ENCODE peak calls at places on chromosome 17, in ten cellular contexts. F, N, C, Y, I, O, G, W, K and Z are unnamed samples.

GRCh38 chr17:46989637-46990431 is 10.8 kb upstream of the RPRML start:
- DNase-seq in K (no peak), Y (no peak), N (no peak), C (no peak), G (no peak), O (no peak), F (no peak), I (no peak), W (no peak), Z (no peak)

GRCh38 chr17:46266656-46267544 is 28.0 kb upstream of the LRRC37A start:
- DNase-seq in K (peak), F (peak), O (peak), G (peak), I (peak), Y (peak), C (peak), N (peak), W (peak), Z (peak)

GRCh38 chr17:16398270-16399267 is 16.8 kb upstream of the TRPV2 start:
- DNase-seq in N (peak), C (peak), K (no peak), Y (no peak), F (peak), O (no peak), G (no peak), W (peak), I (peak), Z (no peak)

GRCh38 chr17:80346498-80347275 is 68.3 kb upstream of the ENDOV start:
- DNase-seq in G (no peak), K (no peak), F (no peak), W (peak), I (no peak), N (no peak), Y (no peak), C (no peak), O (no peak), Z (no peak)

GRCh38 chr17:50201226-50201854 is at the start of gene COL1A1:
- DNase-seq in G (no peak), O (peak), W (peak), K (no peak), I (peak), N (no peak), Y (no peak), F (peak), C (no peak), Z (peak)

GRCh38 chr17:70184770-70185169 is 15.4 kb downstream of the KCNJ2 start:
- DNase-seq in C (peak), O (no peak), G (no peak), I (no peak), K (no peak), W (no peak), Y (no peak), F (no peak), N (no peak), Z (no peak)

GRCh38 chr17:60231234-60231633 is 81.5 kb downstream of the CA4 start:
- DNase-seq in O (no peak), W (no peak), C (no peak), N (peak), G (no peak), I (no peak), F (peak), K (no peak), Y (no peak), Z (no peak)

GRCh38 chr17:66747561-66748275 is 87.2 kb upstream of the CACNG5 start:
- DNase-seq in C (no peak), G (no peak), O (no peak), K (no peak), I (no peak), Y (no peak), W (no peak), F (no peak), N (no peak), Z (peak)

GRCh38 chr17:29840884-29841283 is 89.1 kb downstream of the SSH2 start:
- DNase-seq in C (no peak), I (no peak), K (no peak), N (no peak), O (no peak), F (no peak), Y (no peak), G (no peak), W (no peak), Z (no peak)

GRCh38 chr17:60592750-60593149 is 7.2 kb upstream of the PPM1D start:
- DNase-seq in K (no peak), W (no peak), G (no peak), O (no peak), F (no peak), I (no peak), C (no peak), Y (no peak), N (no peak), Z (no peak)

GRCh38 chr17:38982858-38983746 is 15.9 kb upstream of the FBXO47 start:
- DNase-seq in O (peak), Y (peak), W (no peak), N (peak), I (peak), G (no peak), K (no peak), F (peak), C (peak), Z (no peak)

GRCh38 chr17:38719943-38720641 is 10.0 kb upstream of the CISD3 start:
- DNase-seq in Y (no peak), O (no peak), G (no peak), N (no peak), C (no peak), I (no peak), K (no peak), F (peak), W (no peak), Z (no peak)

GRCh38 chr17:43211123-43211479 is 574 bp upstream of the TMEM106A start:
- DNase-seq in O (no peak), G (no peak), Y (no peak), C (no peak), W (no peak), I (no peak), N (no peak), F (no peak), K (no peak), Z (no peak)

GRCh38 chr17:81234940-81235821 is 3.7 kb downstream of the TEPSIN start:
- DNase-seq in W (no peak), O (no peak), K (no peak), F (no peak), C (no peak), Y (no peak), I (no peak), N (no peak), G (no peak), Z (no peak)

GRCh38 chr17:18257747-18258355 is 687 bp downstream of the FLII start:
- DNase-seq in W (peak), I (peak), O (peak), N (peak), Y (peak), G (peak), C (peak), K (peak), F (peak), Z (peak)

GRCh38 chr17:2369551-2370210 is 31.2 kb downstream of the MNT start:
- DNase-seq in F (peak), N (peak), W (no peak), K (no peak), Y (no peak), C (no peak), I (no peak), O (no peak), G (no peak), Z (no peak)

GRCh38 chr17:19708431-19709175 is 7.8 kb downstream of the SLC47A2 start:
- DNase-seq in K (no peak), C (no peak), F (no peak), Y (no peak), N (no peak), G (no peak), I (no peak), W (no peak), O (no peak), Z (peak)

GRCh38 chr17:1142503-1143095 is 37.2 kb downstream of the ABR start:
- DNase-seq in C (no peak), W (no peak), O (no peak), I (no peak), N (no peak), F (no peak), Y (no peak), G (no peak), K (no peak), Z (no peak)

GRCh38 chr17:7982171-7982570 is 20.2 kb upstream of the GUCY2D start:
- DNase-seq in N (no peak), O (no peak), C (peak), K (no peak), I (no peak), Y (no peak), W (no peak), F (no peak), G (no peak), Z (no peak)

GRCh38 chr17:29036584-29036983 is 6.4 kb upstream of the PIPOX start:
- DNase-seq in O (no peak), C (no peak), G (no peak), K (no peak), Y (no peak), F (no peak), N (no peak), I (no peak), W (no peak), Z (no peak)

GRCh38 chr17:48055531-48056245 is 7.5 kb downstream of the NFE2L1 start:
- DNase-seq in Y (peak), G (no peak), F (peak), I (no peak), C (no peak), O (no peak), W (no peak), N (peak), K (no peak), Z (no peak)

GRCh38 chr17:81390436-81391214 is 4.6 kb upstream of the BAHCC1 start:
- DNase-seq in C (no peak), I (no peak), K (no peak), G (no peak), Y (no peak), F (peak), W (no peak), O (no peak), N (no peak), Z (no peak)

GRCh38 chr17:79907855-79908254 is 68.6 kb upstream of the CBX4 start:
- DNase-seq in K (no peak), O (no peak), C (no peak), G (no peak), F (no peak), W (peak), N (no peak), I (no peak), Y (no peak), Z (no peak)

GRCh38 chr17:64739316-64740058 is 77.4 kb upstream of the SMURF2 start:
- DNase-seq in F (peak), I (no peak), W (no peak), G (no peak), K (no peak), Y (no peak), C (no peak), O (no peak), N (no peak), Z (no peak)
- H3K27ac ChIP-seq in F (no peak), I (no peak), W (no peak), G (no peak), K (no peak), Y (no peak), C (no peak), O (no peak), N (no peak), Z (no peak)

DNA sequence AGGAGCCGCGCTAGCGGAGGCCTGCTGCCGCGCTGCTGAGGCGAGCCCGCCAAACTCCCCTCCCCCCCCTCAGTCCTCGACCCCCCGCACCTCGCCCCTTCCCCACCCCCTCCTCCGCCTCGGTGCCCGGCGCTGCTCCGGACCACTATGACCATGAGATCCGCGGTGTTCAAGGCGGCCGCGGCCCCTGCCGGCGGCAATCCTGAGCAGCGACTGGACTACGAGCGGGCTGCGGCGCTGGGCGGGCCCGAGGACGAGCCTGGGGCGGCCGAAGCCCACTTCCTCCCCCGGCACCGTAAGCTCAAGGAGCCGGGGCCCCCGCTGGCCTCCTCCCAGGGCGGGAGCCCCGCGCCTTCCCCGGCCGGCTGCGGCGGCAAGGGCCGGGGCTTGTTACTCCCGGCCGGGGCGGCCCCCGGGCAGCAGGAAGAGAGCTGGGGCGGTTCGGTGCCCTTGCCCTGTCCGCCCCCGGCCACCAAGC is 734 bp downstream of the MSL1 start:
- DNase-seq in I (peak), O (peak), N (peak), C (no peak), W (peak), K (no peak), Y (peak), G (no peak), F (peak), Z (peak)
- H3K27ac ChIP-seq in I (peak), O (peak), N (peak), C (peak), W (peak), K (peak), Y (peak), G (peak), F (peak), Z (peak)

GRCh38 chr17:12358477-12358876 is 307.2 kb upstream of the MYOCD start:
- DNase-seq in O (no peak), C (no peak), Y (no peak), K (no peak), W (no peak), I (no peak), F (no peak), G (no peak), N (no peak), Z (no peak)
- H3K27ac ChIP-seq in O (no peak), C (no peak), Y (no peak), K (no peak), W (no peak), I (no peak), F (no peak), G (no peak), N (no peak), Z (peak)

GRCh38 chr17:75822800-75823166 is 21.4 kb downstream of the UNC13D start:
- DNase-seq in W (no peak), Y (no peak), I (no peak), G (no peak), O (no peak), K (no peak), C (no peak), N (no peak), F (no peak), Z (no peak)

GRCh38 chr17:75824050-75824552 is 20.1 kb downstream of the UNC13D start:
- DNase-seq in Y (no peak), K (no peak), W (no peak), C (no peak), O (no peak), I (no peak), F (no peak), N (no peak), G (no peak), Z (no peak)

GRCh38 chr17:75824591-75825518 is 19.3 kb downstream of the UNC13D start:
- DNase-seq in N (no peak), C (no peak), W (no peak), G (no peak), I (no peak), K (no peak), Y (no peak), O (no peak), F (no peak), Z (no peak)

GRCh38 chr17:75822119-75822799 is 21.9 kb downstream of the UNC13D start:
- DNase-seq in Y (no peak), C (no peak), F (no peak), W (no peak), I (peak), K (no peak), N (peak), O (no peak), G (no peak), Z (no peak)

DNA sequence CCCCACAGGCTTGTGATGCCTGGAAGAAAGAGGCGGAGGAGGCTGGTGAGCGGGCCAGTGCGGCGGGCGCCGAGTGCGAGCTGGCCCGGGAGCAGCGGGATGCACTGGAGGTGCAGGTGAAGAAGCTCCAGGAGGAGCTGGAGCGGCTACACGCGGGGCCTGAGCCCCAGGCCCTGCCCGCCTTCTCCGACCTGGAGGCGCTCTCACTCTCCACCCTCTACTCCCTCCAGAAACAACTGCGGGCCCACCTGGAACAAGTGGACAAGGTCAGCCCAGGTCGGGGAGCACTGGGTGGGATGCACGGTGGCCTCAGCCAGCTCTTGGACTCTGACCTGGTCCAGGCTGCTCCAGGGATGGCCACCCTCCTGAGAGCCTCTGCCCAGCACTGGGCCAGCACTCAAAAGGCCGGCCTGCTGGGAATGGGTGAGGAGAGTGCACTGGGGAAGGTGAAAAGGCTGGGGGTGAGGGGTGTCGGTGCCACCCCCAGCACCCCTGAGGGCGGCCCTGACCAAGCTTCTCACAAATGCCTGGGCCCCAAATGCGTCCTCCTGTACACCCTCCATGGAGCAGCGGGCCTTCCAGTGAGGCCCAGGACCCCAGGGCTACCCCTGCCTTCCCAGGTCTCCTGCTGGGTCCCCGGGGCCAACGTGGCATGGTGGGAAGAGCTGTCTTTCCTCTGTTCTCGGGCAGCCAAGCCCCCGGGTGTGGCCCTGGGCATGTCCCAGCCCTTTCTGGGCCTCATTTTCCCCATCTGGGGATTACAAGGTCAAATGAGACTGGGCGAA is 20.8 kb downstream of the UNC13D start:
- DNase-seq in W (no peak), N (no peak), O (no peak), Y (no peak), C (no peak), I (no peak), G (no peak), K (no peak), F (no peak), Z (no peak)
- H3K27ac ChIP-seq in W (no peak), N (no peak), O (no peak), Y (no peak), C (no peak), I (peak), G (no peak), K (peak), F (no peak), Z (no peak)

GRCh38 chr17:78719630-78720298 is 62.3 kb downstream of the CYTH1 start:
- DNase-seq in Y (no peak), N (no peak), F (no peak), G (no peak), I (no peak), W (no peak), C (no peak), K (no peak), O (no peak), Z (no peak)

GRCh38 chr17:78716292-78716691 is 65.8 kb downstream of the CYTH1 start:
- DNase-seq in W (no peak), I (no peak), G (no peak), F (no peak), K (no peak), Y (no peak), N (no peak), C (no peak), O (no peak), Z (no peak)

GRCh38 chr17:78716814-78717393 is 65.2 kb downstream of the CYTH1 start:
- DNase-seq in Y (no peak), K (peak), F (no peak), I (peak), W (peak), G (peak), C (no peak), N (peak), O (peak), Z (peak)

GRCh38 chr17:78717431-78717980 is 64.6 kb downstream of the CYTH1 start:
- DNase-seq in K (peak), W (no peak), I (peak), C (no peak), G (peak), Y (no peak), F (no peak), N (peak), O (no peak), Z (no peak)

GRCh38 chr17:78718575-78719209 is 63.4 kb downstream of the CYTH1 start:
- DNase-seq in Y (no peak), N (peak), C (no peak), O (no peak), I (no peak), G (no peak), W (no peak), K (no peak), F (no peak), Z (no peak)
- H3K27ac ChIP-seq in Y (no peak), N (peak), C (no peak), O (peak), I (peak), G (peak), W (no peak), K (peak), F (no peak), Z (no peak)

DNA sequence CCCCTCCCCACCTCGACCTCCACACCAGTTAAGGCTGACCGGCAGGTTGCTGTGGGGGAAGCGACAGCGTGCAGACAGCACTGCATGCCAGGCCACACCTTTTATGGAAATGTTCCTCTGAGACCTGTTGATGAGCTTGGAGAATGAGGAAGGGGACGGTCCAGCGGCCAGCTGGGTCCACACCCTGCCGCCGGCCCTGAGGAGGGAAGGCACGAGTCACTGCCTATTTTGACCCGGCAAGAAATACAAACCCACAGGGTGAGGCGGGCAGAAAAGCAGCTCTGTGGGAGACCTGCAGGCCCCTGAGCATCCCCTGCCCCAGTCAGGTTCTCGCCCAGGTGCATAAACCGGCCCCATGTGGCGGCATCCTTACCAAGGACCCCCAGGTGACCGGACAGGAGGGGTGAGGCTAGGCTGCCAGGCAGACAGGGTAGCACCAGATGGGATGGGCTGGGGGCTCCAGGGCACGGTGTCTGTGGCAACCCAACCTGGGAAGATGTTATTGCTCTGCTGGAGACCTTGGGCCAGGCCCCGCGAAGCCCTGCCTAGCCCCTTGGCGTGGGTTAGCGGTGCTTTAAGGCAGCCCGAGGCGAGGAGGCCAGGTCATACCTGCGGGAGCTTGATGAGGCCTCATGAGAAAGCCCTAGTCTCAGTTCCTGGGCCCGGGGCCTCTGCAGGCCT is 12.7 kb downstream of the NATD1 start:
- DNase-seq in K (no peak), G (no peak), W (no peak), F (peak), O (no peak), C (no peak), I (no peak), Y (no peak), N (no peak), Z (no peak)
- H3K27ac ChIP-seq in K (no peak), G (no peak), W (peak), F (no peak), O (no peak), C (no peak), I (no peak), Y (no peak), N (no peak), Z (no peak)

DNA sequence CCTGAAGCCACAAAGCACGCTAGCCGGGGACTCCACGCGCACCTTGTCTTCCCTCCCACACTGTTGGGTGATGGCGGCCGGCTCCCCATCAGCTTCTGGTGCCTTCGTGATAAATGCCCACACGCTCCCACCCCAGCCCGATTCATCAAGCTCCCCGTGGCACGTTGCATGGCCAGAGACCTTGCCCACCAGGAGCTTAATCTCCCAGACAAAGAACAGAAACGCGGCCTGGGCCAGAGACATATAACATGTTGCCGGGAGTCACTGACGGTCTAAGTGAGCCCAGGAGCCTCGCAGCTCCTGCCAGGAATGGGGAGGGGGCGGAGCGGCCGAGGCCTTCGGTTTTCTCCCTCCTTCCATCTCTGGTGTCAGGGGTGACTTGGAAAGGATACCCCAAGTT is 93.1 kb downstream of the SDK2 start:
- DNase-seq in F (no peak), N (no peak), I (no peak), C (no peak), O (no peak), K (no peak), Y (no peak), W (no peak), G (no peak), Z (no peak)
- H3K27ac ChIP-seq in F (no peak), N (no peak), I (no peak), C (no peak), O (no peak), K (no peak), Y (no peak), W (no peak), G (no peak), Z (no peak)